ENCODE peak calls at places on chromosomes 16 and 17, in four cellular contexts. Y is H9, O is IMR-90, D is mesenchymal stem cell. A is an unnamed sample. For H3K4me1, the result is how much of the 10 kb centered on the place peaks cover.

GRCh38 chr16:66858740-66859396 is 14.7 kb downstream of the CA7 start:
- DNase-seq in D (peak), Y (no peak), O (peak), A (no peak)

GRCh38 chr17:79965806-79966205 is 69.9 kb downstream of the TBC1D16 start:
- DNase-seq in O (no peak), Y (peak), D (no peak), A (no peak)

GRCh38 chr17:9594065-9594464 is 17.6 kb downstream of the CFAP52 start:
- DNase-seq in Y (no peak), D (no peak), O (no peak), A (no peak)

GRCh38 chr17:49752508-49752907 is 11.4 kb downstream of the FAM117A start:
- DNase-seq in D (no peak), O (no peak), Y (no peak), A (no peak)

GRCh38 chr16:81214745-81215166 is 23.7 kb upstream of the BCO1 start:
- DNase-seq in D (no peak), O (peak), Y (peak), A (no peak)

GRCh38 chr16:20865420-20866126 is 34.6 kb downstream of the DCUN1D3 start:
- DNase-seq in O (peak), D (peak), Y (no peak), A (no peak)

GRCh38 chr17:47102914-47103313 is 86.2 kb downstream of the CDC27 start:
- DNase-seq in D (no peak), O (no peak), Y (no peak), A (no peak)

GRCh38 chr16:82294874-82295273 is 124.8 kb upstream of the MPHOSPH6 start:
- DNase-seq in Y (no peak), D (no peak), O (no peak), A (no peak)

GRCh38 chr17:27400991-27401390 is 55.3 kb upstream of the KSR1 start:
- DNase-seq in D (no peak), O (no peak), Y (no peak), A (no peak)

GRCh38 chr16:86033971-86034370 is 135.0 kb downstream of the IRF8 start:
- DNase-seq in Y (no peak), O (no peak), D (no peak), A (no peak)

GRCh38 chr16:19274178-19274797 is 11.2 kb upstream of the CLEC19A start:
- DNase-seq in Y (no peak), D (no peak), O (no peak), A (no peak)

GRCh38 chr17:81374890-81375289 is 20.4 kb upstream of the BAHCC1 start:
- DNase-seq in Y (no peak), D (no peak), O (no peak), A (no peak)

GRCh38 chr17:13561606-13562270 is 40.0 kb downstream of the HS3ST3A1 start:
- DNase-seq in D (no peak), O (no peak), Y (no peak), A (no peak)

GRCh38 chr16:3173892-3174617 is 13.9 kb upstream of the OR1F1 start:
- DNase-seq in D (peak), O (no peak), Y (peak), A (no peak)

GRCh38 chr17:43578699-43579569 is 32.8 kb upstream of the ETV4 start:
- DNase-seq in D (peak), O (peak), Y (peak), A (no peak)

DNA sequence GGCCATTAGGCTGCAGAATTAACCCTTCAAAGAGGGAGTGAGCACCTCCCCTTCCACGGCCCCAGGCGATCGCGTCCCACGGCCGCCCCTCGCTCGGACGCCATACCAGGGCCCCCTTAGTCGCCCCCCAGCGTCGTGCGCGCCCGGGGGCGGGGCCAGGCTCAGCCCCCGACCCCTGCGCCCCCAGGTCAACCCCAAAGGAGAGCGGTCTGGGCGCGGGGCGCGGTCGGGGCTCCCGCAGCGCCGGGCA is 367 bp downstream of the ZBTB4 start:
- DNase-seq in O (no peak), Y (no peak), D (no peak), A (no peak)
- H2BK120ac ChIP-seq in O (peak), Y (no peak), D (peak), A (peak)

DNA sequence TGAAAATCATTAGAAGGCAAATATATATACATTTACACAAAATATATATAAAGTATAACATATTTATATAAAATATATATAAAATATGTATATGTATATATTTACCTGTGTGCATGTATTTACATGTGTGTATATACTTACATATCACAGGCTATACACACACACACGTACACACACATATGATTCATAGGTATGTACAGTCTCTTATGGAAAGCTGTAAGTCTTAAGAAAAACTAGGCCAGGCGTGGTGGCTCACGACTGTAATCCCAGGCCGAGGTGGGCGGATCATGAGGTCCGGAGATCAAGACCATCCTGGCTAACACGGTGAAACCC is 14.7 kb downstream of the TOM1L2 start:
- DNase-seq in O (no peak), Y (no peak), D (no peak), A (no peak)
- H4K91ac ChIP-seq in O (peak), Y (no peak), D (no peak), A (no peak)

DNA sequence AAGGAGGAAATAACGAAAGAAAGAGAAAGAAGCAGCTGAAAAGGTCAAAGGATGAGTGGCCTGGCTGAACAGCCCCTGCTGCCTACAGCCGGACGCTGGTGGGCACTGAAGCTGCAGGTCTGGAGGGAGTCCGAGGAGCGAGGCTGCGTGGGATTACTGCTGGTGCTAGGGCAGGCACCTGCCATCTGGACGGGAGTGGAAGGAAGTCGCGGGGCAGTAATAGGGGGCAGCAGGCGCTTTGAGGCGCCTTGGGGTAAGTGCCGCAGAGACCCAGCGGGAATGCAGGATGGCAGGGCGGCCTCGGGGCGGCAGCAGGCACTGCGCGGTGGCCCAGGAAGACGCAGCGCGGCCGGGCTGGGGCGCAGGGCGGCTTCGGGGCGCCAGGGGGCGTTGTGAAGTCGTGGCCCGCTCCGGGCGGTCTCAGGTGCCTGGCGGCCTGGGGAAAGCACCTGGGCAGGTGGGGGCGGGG is 305 bp upstream of the SCNN1G start:
- DNase-seq in Y (peak), O (peak), D (peak), A (peak)
- H3K4me1 ChIP-seq in Y (under half), O (under half), D (under half), A (under half)

GRCh38 chr16:89290887-89291286 is 73.4 kb downstream of the ZNF778 start:
- DNase-seq in D (no peak), Y (peak), O (no peak), A (no peak)
- H2BK120ac ChIP-seq in D (no peak), Y (no peak), O (no peak), A (no peak)

GRCh38 chr16:8986818-8987191 is 23.1 kb upstream of the USP7 start:
- DNase-seq in O (no peak), D (no peak), Y (no peak), A (no peak)

GRCh38 chr16:8990445-8990844 is 26.7 kb upstream of the USP7 start:
- DNase-seq in Y (no peak), D (no peak), O (no peak), A (no peak)

GRCh38 chr16:8986111-8986510 is 22.4 kb upstream of the USP7 start:
- DNase-seq in Y (no peak), O (no peak), D (no peak), A (no peak)

GRCh38 chr16:8989099-8989878 is 25.6 kb upstream of the USP7 start:
- DNase-seq in D (peak), O (no peak), Y (no peak), A (no peak)
- H4K91ac ChIP-seq in D (no peak), O (no peak), Y (no peak), A (no peak)

GRCh38 chr16:70752381-70752780 is 48.6 kb downstream of the VAC14 start:
- DNase-seq in O (no peak), Y (no peak), D (no peak), A (no peak)
- H3K4me1 ChIP-seq in O (under half), Y (under half), D (under half), A (under half)

DNA sequence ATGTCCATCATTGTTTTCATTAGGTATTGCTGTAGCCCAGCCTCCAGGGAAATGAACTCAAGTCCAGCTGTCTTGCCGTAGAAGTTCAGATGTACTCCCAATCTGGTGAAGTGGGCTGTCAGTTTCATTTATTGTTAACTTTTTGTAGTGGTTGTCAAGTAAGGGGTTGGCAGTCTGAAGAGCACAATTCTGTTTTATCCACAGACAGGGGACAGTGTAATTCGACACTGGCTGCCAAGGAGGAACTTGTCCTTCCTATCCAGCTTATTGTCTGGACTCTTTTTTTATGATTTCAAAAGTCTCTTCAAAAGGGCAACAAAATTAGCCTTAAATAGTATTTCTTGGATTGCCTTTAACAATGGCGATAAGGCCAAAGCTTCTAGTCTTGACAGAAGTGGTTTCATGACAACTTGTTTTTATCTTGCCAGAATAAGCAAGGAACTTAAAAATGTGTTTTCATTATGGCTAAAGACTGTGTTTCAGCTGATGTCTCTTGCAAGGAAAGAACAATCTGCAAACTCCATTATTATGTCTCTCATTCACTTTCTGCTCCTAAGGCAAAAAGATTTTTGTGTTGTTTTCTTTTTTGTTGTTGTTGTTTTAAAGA is 73.9 kb upstream of the TANC2 start:
- DNase-seq in O (no peak), Y (no peak), D (peak), A (no peak)
- H2BK120ac ChIP-seq in O (peak), Y (no peak), D (no peak), A (no peak)

GRCh38 chr17:77374170-77374936 is 233.6 kb downstream of the SEC14L1 start:
- DNase-seq in Y (peak), O (peak), D (peak), A (peak)
- H4K91ac ChIP-seq in Y (no peak), O (peak), D (peak), A (peak)